ENCODE peak calls at places on chromosomes 5 and 9, in ten cellular contexts. N is thoracic aorta; H is H7; Y is stomach; V is right atrium auricular region; Q is colonic mucosa; U is left lung; F is stimulated activated CD8-positive, alpha-beta memory T cell treated with anti-CD3 and anti-CD28 coated beads, Interleukin-12 subunit alpha, Interleukin-12 subunit beta, amount 100 ng/mL, for 1 hour; T is A549; A is amniotic epithelial cell. J is an unnamed sample.

GRCh38 chr5:152883061-152883460 is 478.0 kb upstream of the NMUR2 start:
- DNase-seq in N (no peak), H (no peak), Y (no peak), V (no peak), Q (no peak), U (no peak), F (no peak), T (no peak), A (no peak), J (no peak)

GRCh38 chr9:117662651-117663050 is 41.6 kb upstream of the TLR4 start:
- DNase-seq in N (no peak), H (no peak), Y (no peak), V (no peak), Q (no peak), U (no peak), F (no peak), T (no peak), A (no peak), J (no peak)

GRCh38 chr9:5361326-5362005 is 21.8 kb upstream of the RLN1 start:
- DNase-seq in N (no peak), H (no peak), Y (no peak), V (no peak), Q (no peak), U (no peak), F (no peak), T (no peak), A (no peak), J (no peak)

GRCh38 chr9:117247271-117247670 is 167.6 kb downstream of the ASTN2 start:
- DNase-seq in N (no peak), H (peak), Y (no peak), V (no peak), Q (no peak), U (no peak), F (no peak), T (peak), A (no peak), J (no peak)

GRCh38 chr9:89405832-89406231 is 87.5 kb downstream of the SECISBP2 start:
- DNase-seq in N (no peak), H (no peak), Y (no peak), V (no peak), Q (no peak), U (peak), F (no peak), T (no peak), A (no peak), J (no peak)

GRCh38 chr9:95903398-95903797 is 27.9 kb downstream of the ERCC6L2 start:
- DNase-seq in N (no peak), H (no peak), Y (no peak), V (no peak), Q (no peak), U (no peak), F (no peak), T (no peak), A (no peak), J (no peak)

GRCh38 chr9:104856413-104856941 is 71.5 kb downstream of the ABCA1 start:
- DNase-seq in N (no peak), H (no peak), Y (no peak), V (no peak), Q (no peak), U (no peak), F (no peak), T (no peak), A (no peak), J (no peak)

GRCh38 chr9:116868212-116868611 is 181.1 kb downstream of the TRIM32 start:
- DNase-seq in N (no peak), H (no peak), Y (no peak), V (no peak), Q (peak), U (no peak), F (no peak), T (peak), A (no peak), J (no peak)

GRCh38 chr9:114611516-114612271 is 603 bp downstream of the TMEM268 start:
- DNase-seq in N (no peak), H (peak), Y (peak), V (peak), Q (peak), U (peak), F (peak), T (peak), A (peak), J (peak)

GRCh38 chr5:169265888-169266287 is 35.1 kb downstream of the SLIT3 start:
- DNase-seq in N (no peak), H (peak), Y (no peak), V (no peak), Q (no peak), U (no peak), F (no peak), T (no peak), A (no peak), J (no peak)

GRCh38 chr5:176620333-176620981 is 9.9 kb downstream of the SNCB start:
- DNase-seq in N (no peak), H (peak), Y (no peak), V (no peak), Q (no peak), U (peak), F (no peak), T (peak), A (peak), J (no peak)

GRCh38 chr5:55146080-55146479 is 13.9 kb upstream of the GPX8 start:
- DNase-seq in N (no peak), H (no peak), Y (no peak), V (no peak), Q (no peak), U (no peak), F (no peak), T (no peak), A (no peak), J (no peak)

GRCh38 chr5:82386576-82386975 is 108.4 kb upstream of the RPS23 start:
- DNase-seq in N (no peak), H (no peak), Y (no peak), V (no peak), Q (no peak), U (no peak), F (no peak), T (peak), A (peak), J (no peak)

GRCh38 chr5:143083006-143083405 is 312.8 kb downstream of the ARHGAP26 start:
- DNase-seq in N (no peak), H (no peak), Y (no peak), V (no peak), Q (no peak), U (no peak), F (no peak), T (no peak), A (no peak), J (no peak)

GRCh38 chr5:3597727-3598082 is 2.1 kb downstream of the IRX1 start:
- DNase-seq in N (no peak), H (no peak), Y (no peak), V (no peak), Q (no peak), U (no peak), F (no peak), T (no peak), A (no peak), J (no peak)

GRCh38 chr9:27548055-27548741 is 18.6 kb upstream of the MOB3B start:
- DNase-seq in N (no peak), H (peak), Y (no peak), V (no peak), Q (no peak), U (no peak), F (no peak), T (no peak), A (peak), J (no peak)

GRCh38 chr9:77533678-77534077 is 114.4 kb downstream of the GNA14 start:
- DNase-seq in N (no peak), H (no peak), Y (no peak), V (no peak), Q (peak), U (no peak), F (no peak), T (no peak), A (no peak), J (no peak)

GRCh38 chr9:13026956-13027355 is 252.1 kb downstream of the LURAP1L start:
- DNase-seq in N (no peak), H (no peak), Y (no peak), V (no peak), Q (no peak), U (no peak), F (no peak), T (no peak), A (no peak), J (no peak)

GRCh38 chr5:181052526-181052927 is 12.5 kb downstream of the BTNL9 start:
- DNase-seq in N (no peak), H (no peak), Y (no peak), V (peak), Q (no peak), U (no peak), F (no peak), T (no peak), A (peak), J (no peak)

GRCh38 chr5:78273436-78273835 is 21.1 kb downstream of the AP3B1 start:
- DNase-seq in N (no peak), H (no peak), Y (no peak), V (no peak), Q (no peak), U (no peak), F (no peak), T (no peak), A (no peak), J (no peak)

GRCh38 chr9:123375725-123376132 is 19.7 kb downstream of the CRB2 start:
- DNase-seq in N (no peak), H (peak), Y (no peak), V (no peak), Q (peak), U (no peak), F (no peak), T (no peak), A (peak), J (peak)

GRCh38 chr5:168142402-168142801 is 149.0 kb upstream of the WWC1 start:
- DNase-seq in N (no peak), H (no peak), Y (no peak), V (no peak), Q (no peak), U (no peak), F (no peak), T (no peak), A (no peak), J (no peak)

GRCh38 chr5:96037128-96037527 is 75.5 kb upstream of the ELL2 start:
- DNase-seq in N (no peak), H (no peak), Y (no peak), V (no peak), Q (no peak), U (no peak), F (no peak), T (no peak), A (peak), J (no peak)

GRCh38 chr9:110050925-110051355 is 157.0 kb downstream of the C9orf152 start:
- DNase-seq in N (no peak), H (no peak), Y (no peak), V (peak), Q (no peak), U (no peak), F (no peak), T (peak), A (peak), J (no peak)

GRCh38 chr5:32522429-32523143 is 62.8 kb upstream of the SUB1 start:
- DNase-seq in N (no peak), H (no peak), Y (no peak), V (peak), Q (no peak), U (peak), F (no peak), T (no peak), A (peak), J (no peak)

GRCh38 chr5:72209515-72210115 is 102.3 kb downstream of the MAP1B start:
- DNase-seq in N (no peak), H (no peak), Y (no peak), V (no peak), Q (no peak), U (no peak), F (no peak), T (no peak), A (no peak), J (peak)

GRCh38 chr5:1827410-1828397 is 26.5 kb downstream of the NDUFS6 start:
- DNase-seq in N (no peak), H (peak), Y (no peak), V (no peak), Q (no peak), U (no peak), F (no peak), T (no peak), A (peak), J (no peak)

GRCh38 chr9:1100192-1100591 is 50.0 kb downstream of the DMRT2 start:
- DNase-seq in N (no peak), H (no peak), Y (no peak), V (no peak), Q (no peak), U (no peak), F (no peak), T (no peak), A (no peak), J (no peak)

GRCh38 chr9:115643948-115644727 is 509.5 kb upstream of the PAPPA start:
- DNase-seq in N (no peak), H (no peak), Y (no peak), V (no peak), Q (no peak), U (no peak), F (no peak), T (no peak), A (peak), J (no peak)

GRCh38 chr5:107517185-107517868 is 153.4 kb downstream of the EFNA5 start:
- DNase-seq in N (no peak), H (no peak), Y (no peak), V (no peak), Q (no peak), U (no peak), F (no peak), T (no peak), A (peak), J (no peak)

GRCh38 chr9:137280478-137281344 is 3.2 kb downstream of the TOR4A start:
- DNase-seq in N (no peak), H (peak), Y (no peak), V (no peak), Q (peak), U (no peak), F (no peak), T (no peak), A (no peak), J (no peak)

GRCh38 chr9:137674307-137675305 is 55.8 kb downstream of the EHMT1 start:
- DNase-seq in N (no peak), H (peak), Y (no peak), V (no peak), Q (no peak), U (no peak), F (no peak), T (no peak), A (no peak), J (no peak)

GRCh38 chr9:135174269-135174668 is 86.8 kb downstream of the OLFM1 start:
- DNase-seq in N (no peak), H (no peak), Y (no peak), V (no peak), Q (no peak), U (no peak), F (no peak), T (no peak), A (no peak), J (no peak)

GRCh38 chr9:20314981-20315380 is 307.3 kb downstream of the MLLT3 start:
- DNase-seq in N (no peak), H (no peak), Y (no peak), V (no peak), Q (no peak), U (no peak), F (no peak), T (no peak), A (peak), J (no peak)

GRCh38 chr5:2659071-2659470 is 92.4 kb downstream of the IRX2 start:
- DNase-seq in N (no peak), H (no peak), Y (no peak), V (no peak), Q (no peak), U (no peak), F (no peak), T (no peak), A (no peak), J (no peak)

GRCh38 chr9:78575041-78575440 is 278.1 kb downstream of the PSAT1 start:
- DNase-seq in N (no peak), H (no peak), Y (no peak), V (no peak), Q (no peak), U (no peak), F (no peak), T (no peak), A (no peak), J (no peak)

GRCh38 chr5:153654444-153654843 is 164.0 kb downstream of the GRIA1 start:
- DNase-seq in N (no peak), H (no peak), Y (no peak), V (no peak), Q (no peak), U (no peak), F (no peak), T (no peak), A (peak), J (no peak)

GRCh38 chr9:106697799-106698591 is 165.0 kb upstream of the ZNF462 start:
- DNase-seq in N (peak), H (no peak), Y (peak), V (peak), Q (peak), U (peak), F (no peak), T (no peak), A (peak), J (peak)

GRCh38 chr9:100058699-100059579 is 39.9 kb downstream of the ERP44 start:
- DNase-seq in N (no peak), H (no peak), Y (no peak), V (no peak), Q (no peak), U (no peak), F (no peak), T (no peak), A (no peak), J (no peak)

J was measured in posterior cingulate gyrus.